ENCODE peak calls at places on chromosome 16, in six cellular contexts. One of them, this sample, is unnamed.

GRCh38 chr16:22970191-22970845 is 156.4 kb downstream of the HS3ST2 start:
- DNase-seq in PC-3: no peak
- DNase-seq in tibial artery: no peak
- DNase-seq in lower lobe of right lung: no peak
- DNase-seq in neural progenitor cell: peak; percentile 45
- DNase-seq in H9: no peak
- DNase-seq in this sample: no peak

GRCh38 chr16:82641336-82641984 is 14.7 kb downstream of the CDH13 start:
- DNase-seq in PC-3: peak; percentile 47
- DNase-seq in tibial artery: no peak
- DNase-seq in lower lobe of right lung: no peak
- DNase-seq in neural progenitor cell: no peak
- DNase-seq in H9: no peak
- DNase-seq in this sample: no peak

GRCh38 chr16:75589301-75589700 is 23.1 kb downstream of the GABARAPL2 start:
- DNase-seq in PC-3: no peak
- DNase-seq in tibial artery: peak; percentile 77
- DNase-seq in lower lobe of right lung: no peak
- DNase-seq in neural progenitor cell: peak; percentile 26
- DNase-seq in H9: no peak
- DNase-seq in this sample: peak; percentile 75

GRCh38 chr16:56269824-56270684 is 78.8 kb downstream of the GNAO1 start:
- DNase-seq in PC-3: no peak
- DNase-seq in tibial artery: peak; percentile 87
- DNase-seq in lower lobe of right lung: no peak
- DNase-seq in neural progenitor cell: peak; percentile 20
- DNase-seq in H9: peak; percentile 69
- DNase-seq in this sample: no peak

GRCh38 chr16:69942627-69943170 is 8.4 kb upstream of the CLEC18A start:
- DNase-seq in PC-3: no peak
- DNase-seq in tibial artery: peak; percentile 34
- DNase-seq in lower lobe of right lung: peak; percentile 6
- DNase-seq in neural progenitor cell: no peak
- DNase-seq in H9: no peak
- DNase-seq in this sample: no peak

GRCh38 chr16:69727916-69728270 is 1.5 kb upstream of the NQO1 start:
- DNase-seq in PC-3: peak; percentile 29
- DNase-seq in tibial artery: no peak
- DNase-seq in lower lobe of right lung: peak; percentile 82
- DNase-seq in neural progenitor cell: no peak
- DNase-seq in H9: no peak
- DNase-seq in this sample: no peak

GRCh38 chr16:24382929-24383328 is 126.8 kb downstream of the CACNG3 start:
- DNase-seq in PC-3: no peak
- DNase-seq in tibial artery: no peak
- DNase-seq in lower lobe of right lung: no peak
- DNase-seq in neural progenitor cell: peak; percentile 83
- DNase-seq in H9: peak; percentile 39
- DNase-seq in this sample: no peak

GRCh38 chr16:75624921-75625334 is 1.8 kb upstream of the ADAT1 start:
- DNase-seq in PC-3: no peak
- DNase-seq in tibial artery: no peak
- DNase-seq in lower lobe of right lung: no peak
- DNase-seq in neural progenitor cell: no peak
- DNase-seq in H9: no peak
- DNase-seq in this sample: no peak

DNA sequence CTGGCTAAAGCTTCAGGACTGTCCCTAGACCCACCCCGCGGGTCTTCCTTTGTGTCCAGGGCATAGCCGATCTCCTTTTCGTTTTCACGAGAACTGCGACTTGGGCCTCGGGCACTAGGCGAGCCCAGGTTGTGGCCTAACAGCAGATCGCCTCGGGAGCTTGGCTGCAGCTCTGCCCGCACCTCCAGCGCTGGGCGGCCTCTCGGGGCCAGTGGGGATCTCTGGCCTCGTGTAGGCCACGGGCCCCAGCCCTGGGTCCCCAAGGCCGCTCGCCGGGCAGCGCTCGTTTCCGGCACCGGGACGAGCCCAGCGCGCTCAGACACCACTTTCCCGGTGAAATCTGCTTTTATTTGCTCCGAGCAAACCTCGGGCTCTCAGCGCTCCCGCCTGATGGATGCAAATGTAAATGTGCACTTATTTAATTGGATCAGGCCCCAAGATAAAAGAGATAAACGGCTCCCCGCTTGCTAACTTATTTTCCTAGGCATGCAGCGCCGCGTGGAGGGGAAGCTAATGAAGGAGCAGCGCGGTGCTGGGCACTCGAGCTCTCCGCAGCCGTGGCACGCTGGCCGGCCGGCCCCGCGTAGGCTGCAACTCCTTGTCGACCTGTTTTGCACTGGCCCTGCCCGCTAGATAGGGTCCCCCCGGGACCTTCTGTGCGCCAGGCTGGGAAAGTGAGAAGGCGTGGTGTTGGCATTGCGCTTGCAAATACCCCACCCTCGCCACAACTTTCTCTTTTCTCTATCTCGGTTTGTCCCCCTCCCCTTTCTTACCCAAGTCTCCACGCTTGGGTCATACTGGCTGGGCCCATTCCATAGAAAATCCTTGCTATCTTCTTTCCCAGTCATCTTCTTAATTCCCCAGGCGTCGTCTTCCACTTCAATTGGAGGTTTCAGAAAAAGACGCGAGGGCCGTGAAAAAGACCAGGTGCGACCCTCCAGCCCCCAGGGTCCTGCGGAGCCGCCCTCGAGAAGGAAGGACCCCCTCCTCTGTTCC is 8.0 kb downstream of the IRX5 start:
- DNase-seq in PC-3: no peak
- DNase-seq in tibial artery: no peak
- DNase-seq in lower lobe of right lung: peak; percentile 63
- DNase-seq in neural progenitor cell: peak; percentile 70
- DNase-seq in H9: peak; percentile 43
- DNase-seq in this sample: no peak
- H3K27ac ChIP-seq in PC-3: no peak overlapping the region
- H3K27ac ChIP-seq in tibial artery: no peak overlapping the region
- H3K27ac ChIP-seq in lower lobe of right lung: peak overlapping the region; percentile 79
- H3K27ac ChIP-seq in neural progenitor cell: no peak overlapping the region
- H3K27ac ChIP-seq in H9: no peak overlapping the region
- H3K27ac ChIP-seq in this sample: no peak overlapping the region

DNA sequence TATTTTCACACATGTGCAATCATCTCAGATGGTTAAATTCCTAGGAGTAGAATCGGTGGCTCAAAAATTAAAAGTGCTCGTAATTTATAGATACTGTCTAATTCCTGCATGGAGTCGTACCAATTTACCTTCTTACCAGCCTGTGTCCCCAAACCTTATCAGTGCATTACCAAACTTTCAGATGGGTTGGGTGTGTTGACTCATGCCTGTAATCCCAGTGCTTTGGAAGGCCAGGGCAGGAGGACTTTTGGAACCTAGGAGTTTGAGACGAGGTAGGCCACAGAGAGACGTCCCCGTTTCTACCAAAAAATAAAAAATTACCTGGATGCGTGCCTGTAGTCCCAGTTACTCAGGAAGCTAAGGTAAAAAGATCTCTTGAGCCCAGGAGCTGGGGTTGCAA is 34.5 kb upstream of the GPRC5B start:
- DNase-seq in PC-3: no peak
- DNase-seq in tibial artery: no peak
- DNase-seq in lower lobe of right lung: no peak
- DNase-seq in neural progenitor cell: no peak
- DNase-seq in H9: peak; percentile 3
- DNase-seq in this sample: no peak
- TF ChIP-seq CTCF in PC-3: no peak
- TF ChIP-seq CTCF in tibial artery: no peak
- TF ChIP-seq CTCF in lower lobe of right lung: no peak
- TF ChIP-seq CTCF in neural progenitor cell: no peak
- TF ChIP-seq CTCF in H9: no peak
- TF ChIP-seq CTCF in this sample: no peak

GRCh38 chr16:27110524-27110896 is 43.8 kb downstream of the C16orf82 start:
- DNase-seq in PC-3: no peak
- DNase-seq in tibial artery: no peak
- DNase-seq in lower lobe of right lung: no peak
- DNase-seq in neural progenitor cell: no peak
- DNase-seq in H9: no peak
- DNase-seq in this sample: no peak

GRCh38 chr16:27113341-27113841 is 46.7 kb downstream of the C16orf82 start:
- DNase-seq in PC-3: no peak
- DNase-seq in tibial artery: peak; percentile 24
- DNase-seq in lower lobe of right lung: no peak
- DNase-seq in neural progenitor cell: no peak
- DNase-seq in H9: no peak
- DNase-seq in this sample: no peak

GRCh38 chr16:27112093-27112811 is 45.5 kb downstream of the C16orf82 start:
- DNase-seq in PC-3: no peak
- DNase-seq in tibial artery: peak; percentile 29
- DNase-seq in lower lobe of right lung: no peak
- DNase-seq in neural progenitor cell: no peak
- DNase-seq in H9: no peak
- DNase-seq in this sample: no peak

GRCh38 chr16:27111486-27111885 is 44.8 kb downstream of the C16orf82 start:
- DNase-seq in PC-3: no peak
- DNase-seq in tibial artery: peak; percentile 11
- DNase-seq in lower lobe of right lung: no peak
- DNase-seq in neural progenitor cell: no peak
- DNase-seq in H9: no peak
- DNase-seq in this sample: no peak

DNA sequence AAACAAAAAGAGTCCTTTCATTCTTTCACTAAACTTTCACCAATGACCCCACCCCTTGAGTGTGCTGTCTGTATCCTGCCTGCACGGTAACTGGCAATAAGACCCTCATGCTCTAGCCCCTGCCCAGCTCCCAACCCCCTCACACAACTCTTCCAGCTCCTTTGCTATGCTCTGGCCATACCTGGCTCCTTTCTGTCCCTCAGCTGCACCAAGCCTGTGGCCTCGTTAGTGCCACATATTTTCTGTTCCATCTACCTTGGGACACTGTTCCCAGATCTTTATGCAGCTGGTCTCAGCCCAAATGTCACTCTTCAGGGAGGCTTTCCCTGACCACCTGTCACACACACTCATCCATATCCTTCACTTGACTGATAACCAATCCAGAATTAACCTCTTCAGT is 47.3 kb downstream of the C16orf82 start:
- DNase-seq in PC-3: no peak
- DNase-seq in tibial artery: peak; percentile 9
- DNase-seq in lower lobe of right lung: no peak
- DNase-seq in neural progenitor cell: no peak
- DNase-seq in H9: no peak
- DNase-seq in this sample: no peak
- H3K27ac ChIP-seq in PC-3: no peak overlapping the region
- H3K27ac ChIP-seq in tibial artery: no peak overlapping the region
- H3K27ac ChIP-seq in lower lobe of right lung: no peak overlapping the region
- H3K27ac ChIP-seq in neural progenitor cell: no peak overlapping the region
- H3K27ac ChIP-seq in H9: no peak overlapping the region
- H3K27ac ChIP-seq in this sample: no peak overlapping the region

DNA sequence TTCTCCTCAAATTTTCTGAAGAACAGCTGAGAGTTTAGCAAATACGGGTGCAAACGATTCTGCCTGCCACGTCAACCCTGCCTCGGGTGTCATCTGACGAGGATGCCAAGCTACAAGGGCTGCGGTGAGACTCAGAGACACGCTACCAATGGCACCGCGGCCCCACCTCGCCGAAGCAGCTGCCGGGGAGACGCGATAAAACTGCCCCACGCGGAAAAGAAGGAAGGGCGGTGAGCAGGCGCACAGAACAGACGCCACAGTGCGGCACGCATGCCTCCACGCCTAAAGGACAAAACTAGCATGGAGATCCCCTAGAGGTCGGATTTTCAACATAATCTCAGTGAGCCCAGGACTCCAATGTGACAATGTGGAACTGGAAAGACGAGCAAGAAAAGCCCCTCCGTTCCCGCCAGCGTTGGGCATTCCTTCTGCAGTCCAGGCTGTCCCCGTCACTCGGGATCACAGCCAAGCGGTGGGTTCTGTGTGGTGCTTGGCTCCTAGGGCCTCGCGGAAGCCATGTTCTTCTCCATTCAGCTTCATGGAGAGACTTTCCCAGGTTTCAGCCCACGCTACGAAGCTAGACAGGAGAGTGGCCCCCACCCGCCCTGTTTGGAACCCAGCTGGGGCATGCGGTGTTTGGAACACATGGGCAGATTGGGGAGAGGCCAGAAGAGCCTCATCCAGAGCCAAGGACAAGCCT is 5.9 kb downstream of the LMF1 start:
- DNase-seq in PC-3: peak; percentile 69
- DNase-seq in tibial artery: no peak
- DNase-seq in lower lobe of right lung: peak; percentile 75
- DNase-seq in neural progenitor cell: no peak
- DNase-seq in H9: no peak
- DNase-seq in this sample: no peak
- TF ChIP-seq CTCF in PC-3: no peak
- TF ChIP-seq CTCF in tibial artery: no peak
- TF ChIP-seq CTCF in lower lobe of right lung: no peak
- TF ChIP-seq CTCF in neural progenitor cell: no peak
- TF ChIP-seq CTCF in H9: no peak
- TF ChIP-seq CTCF in this sample: no peak

GRCh38 chr16:72247821-72248253 is 75.9 kb upstream of the PMFBP1 start:
- DNase-seq in PC-3: peak; percentile 11
- DNase-seq in tibial artery: no peak
- DNase-seq in lower lobe of right lung: no peak
- DNase-seq in neural progenitor cell: no peak
- DNase-seq in H9: no peak
- DNase-seq in this sample: no peak
- H3K27ac ChIP-seq in PC-3: no peak overlapping the region
- H3K27ac ChIP-seq in tibial artery: peak overlapping the region; percentile 8
- H3K27ac ChIP-seq in lower lobe of right lung: no peak overlapping the region
- H3K27ac ChIP-seq in neural progenitor cell: no peak overlapping the region
- H3K27ac ChIP-seq in H9: no peak overlapping the region
- H3K27ac ChIP-seq in this sample: no peak overlapping the region